ENCODE peak calls at places on chromosomes 4 and X, in ten cellular contexts. B is Peyer's patch; W is mesenchymal stem cell; Z is thoracic aorta; I is HCT116; L is PC-9; U is body of pancreas; S is CD4-positive, alpha-beta memory T cell; P is suprapubic skin; F is MM.1S. T is an unnamed sample. For H3K4me1, the result is how much of the 10 kb centered on the place peaks cover.

GRCh38 chrX:107825698-107826285 is at the start of gene MID2:
- DNase-seq in B (peak), W (peak), Z (no peak), I (peak), L (peak), U (peak), S (peak), P (peak), F (peak), T (peak)

GRCh38 chrX:41481264-41482109 is 34.3 kb downstream of the NYX start:
- DNase-seq in B (no peak), W (no peak), Z (no peak), I (peak), L (no peak), U (no peak), S (no peak), P (no peak), F (no peak), T (peak)

GRCh38 chr4:182969651-182970279 is 52.6 kb upstream of the DCTD start:
- DNase-seq in B (no peak), W (no peak), Z (no peak), I (no peak), L (no peak), U (peak), S (no peak), P (no peak), F (no peak), T (no peak)

GRCh38 chrX:110180928-110181310 is 137.0 kb downstream of the AMMECR1 start:
- DNase-seq in B (no peak), W (peak), Z (no peak), I (peak), L (peak), U (no peak), S (no peak), P (no peak), F (no peak), T (peak)

GRCh38 chr4:8710416-8710815 is 117.9 kb downstream of the CPZ start:
- DNase-seq in B (no peak), W (no peak), Z (no peak), I (no peak), L (no peak), U (no peak), S (no peak), P (peak), F (no peak), T (no peak)

GRCh38 chrX:72308566-72309296 is 3.0 kb upstream of the CITED1 start:
- DNase-seq in B (peak), W (peak), Z (no peak), I (peak), L (no peak), U (peak), S (no peak), P (no peak), F (peak), T (peak)

GRCh38 chrX:104187931-104188330 is 21.7 kb downstream of the FAM199X start:
- DNase-seq in B (no peak), W (no peak), Z (no peak), I (no peak), L (no peak), U (no peak), S (no peak), P (no peak), F (no peak), T (no peak)

GRCh38 chrX:80388206-80388605 is 32.0 kb upstream of the TENT5D start:
- DNase-seq in B (no peak), W (no peak), Z (no peak), I (no peak), L (no peak), U (no peak), S (no peak), P (no peak), F (no peak), T (no peak)

GRCh38 chr4:15168759-15169158 is 166.5 kb downstream of the CPEB2 start:
- DNase-seq in B (no peak), W (no peak), Z (no peak), I (no peak), L (no peak), U (no peak), S (no peak), P (no peak), F (no peak), T (no peak)

GRCh38 chr4:163110442-163110841 is 56.2 kb downstream of the NAF1 start:
- DNase-seq in B (no peak), W (no peak), Z (no peak), I (no peak), L (no peak), U (no peak), S (no peak), P (no peak), F (peak), T (no peak)

GRCh38 chr4:168710353-168710946 is 213.6 kb downstream of the PALLD start:
- DNase-seq in B (peak), W (peak), Z (no peak), I (peak), L (no peak), U (peak), S (no peak), P (no peak), F (peak), T (peak)

GRCh38 chr4:15149842-15150592 is 147.7 kb downstream of the CPEB2 start:
- DNase-seq in B (peak), W (peak), Z (peak), I (peak), L (peak), U (peak), S (no peak), P (peak), F (peak), T (peak)

GRCh38 chr4:170391066-170391754 is 301.5 kb upstream of the AADAT start:
- DNase-seq in B (no peak), W (peak), Z (no peak), I (no peak), L (no peak), U (no peak), S (no peak), P (no peak), F (no peak), T (peak)

GRCh38 chr4:15150636-15151432 is 148.6 kb downstream of the CPEB2 start:
- DNase-seq in B (no peak), W (no peak), Z (no peak), I (no peak), L (no peak), U (no peak), S (no peak), P (no peak), F (no peak), T (no peak)

GRCh38 chr4:108360857-108361820 is 192.4 kb upstream of the LEF1 start:
- DNase-seq in B (no peak), W (peak), Z (no peak), I (no peak), L (peak), U (no peak), S (no peak), P (no peak), F (no peak), T (peak)

GRCh38 chr4:147518846-147519767 is 38.2 kb downstream of the EDNRA start:
- DNase-seq in B (peak), W (peak), Z (no peak), I (peak), L (peak), U (peak), S (peak), P (no peak), F (peak), T (peak)

GRCh38 chrX:76183289-76184057 is 10.6 kb downstream of the PBDC1 start:
- DNase-seq in B (no peak), W (peak), Z (no peak), I (no peak), L (no peak), U (no peak), S (no peak), P (no peak), F (no peak), T (peak)

GRCh38 chr4:100034265-100034664 is 84.2 kb upstream of the H2AZ1 start:
- DNase-seq in B (no peak), W (no peak), Z (no peak), I (no peak), L (no peak), U (no peak), S (no peak), P (no peak), F (no peak), T (peak)

GRCh38 chr4:76197971-76198410 is 15.6 kb downstream of the SCARB2 start:
- DNase-seq in B (peak), W (no peak), Z (no peak), I (no peak), L (no peak), U (peak), S (no peak), P (no peak), F (peak), T (peak)

GRCh38 chrX:80335062-80335830 is 85.0 kb upstream of the TENT5D start:
- DNase-seq in B (peak), W (peak), Z (no peak), I (no peak), L (no peak), U (peak), S (no peak), P (no peak), F (no peak), T (no peak)

GRCh38 chr4:140099993-140100392 is 54.0 kb downstream of the MAML3 start:
- DNase-seq in B (peak), W (no peak), Z (no peak), I (no peak), L (no peak), U (peak), S (no peak), P (peak), F (no peak), T (no peak)

DNA sequence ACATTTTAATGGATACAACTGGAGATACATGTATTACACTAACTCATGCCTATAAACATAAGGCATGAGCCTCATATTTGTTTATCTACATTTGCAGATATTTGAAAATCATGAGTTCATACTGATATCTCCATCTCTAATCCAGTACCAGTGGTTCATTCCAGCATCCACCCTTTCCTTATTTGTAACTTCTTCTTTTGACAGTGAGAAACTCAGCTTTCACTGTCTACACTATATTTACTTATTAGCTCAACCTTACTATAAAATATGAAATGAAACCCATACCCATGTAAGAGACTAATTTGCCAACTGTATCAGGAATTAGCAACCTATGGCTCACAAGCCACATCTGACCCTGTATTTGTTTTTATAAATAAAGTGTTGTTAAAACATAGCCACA is 161.9 kb upstream of the GPRIN3 start:
- DNase-seq in B (no peak), W (no peak), Z (no peak), I (no peak), L (no peak), U (no peak), S (no peak), P (no peak), F (no peak), T (peak)
- H3K4me3 ChIP-seq in B (no peak), W (peak), Z (peak), I (no peak), L (no peak), U (no peak), S (peak), P (no peak), F (no peak), T (peak)

GRCh38 chr4:121690001-121690400 is 6.8 kb downstream of the ANXA5 start:
- DNase-seq in B (no peak), W (peak), Z (no peak), I (no peak), L (peak), U (no peak), S (no peak), P (no peak), F (no peak), T (peak)
- H3K4me1 ChIP-seq in B (under half), W (under half), Z (under half), I (under half), L (half or more), U (half or more), S (under half), P (half or more), F (under half), T (half or more)

DNA sequence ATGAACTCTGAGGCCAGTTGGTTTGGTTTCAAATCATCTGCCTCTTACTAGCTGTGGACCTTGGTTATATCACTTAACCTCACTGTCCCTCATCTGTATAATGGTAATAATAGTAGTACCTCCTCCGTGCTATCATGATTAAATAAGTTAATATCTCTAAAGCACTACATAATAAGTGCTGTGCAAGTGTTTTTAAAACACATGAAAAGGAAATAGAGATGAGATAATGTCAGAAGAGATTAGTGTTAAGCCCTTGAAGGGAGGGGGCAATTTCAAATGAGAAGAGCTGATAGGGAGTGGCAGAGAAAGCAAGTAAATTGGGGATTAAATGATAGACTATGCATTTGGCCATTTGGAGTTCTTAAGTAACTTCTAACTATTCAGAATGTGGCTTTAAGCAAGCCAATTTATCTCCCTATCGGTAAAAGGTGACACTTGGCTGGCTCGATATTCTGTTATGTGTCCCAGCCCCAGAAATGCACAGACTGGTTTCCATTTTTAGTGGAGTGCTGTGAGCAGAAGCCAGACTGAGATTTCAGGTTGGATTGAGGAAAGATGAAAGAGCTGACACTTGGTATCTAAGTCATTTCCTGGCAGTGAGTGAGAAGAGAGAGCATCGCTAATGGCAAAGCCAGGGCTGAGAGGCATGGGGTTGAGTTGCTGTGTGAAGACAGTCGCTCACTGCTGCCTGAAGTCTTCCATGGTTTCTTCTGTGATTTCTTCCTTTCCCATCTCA is 109.6 kb upstream of the LIMCH1 start:
- DNase-seq in B (no peak), W (no peak), Z (no peak), I (no peak), L (no peak), U (no peak), S (no peak), P (no peak), F (no peak), T (no peak)
- H3K4me3 ChIP-seq in B (no peak), W (no peak), Z (peak), I (no peak), L (no peak), U (no peak), S (no peak), P (no peak), F (no peak), T (no peak)

DNA sequence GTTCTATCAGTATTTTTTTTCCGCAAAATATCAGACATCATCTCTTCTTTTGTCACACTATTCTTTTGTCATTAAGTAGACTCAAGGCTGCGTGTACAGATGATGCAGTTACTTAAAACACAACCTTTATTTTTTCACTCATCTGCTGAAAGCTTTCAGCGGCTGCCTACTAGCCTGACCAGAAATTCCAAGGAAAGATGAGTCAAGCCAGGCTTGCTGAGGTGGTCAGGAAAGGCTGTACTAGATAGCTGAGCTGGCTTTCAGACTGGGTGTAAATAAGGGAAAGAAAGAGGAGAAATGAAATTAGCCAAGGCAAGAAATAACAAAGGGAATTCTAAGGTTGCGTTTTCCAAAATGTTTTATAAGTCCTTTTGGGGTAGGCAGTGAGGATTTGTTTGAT is 17.9 kb downstream of the STK26 start:
- DNase-seq in B (no peak), W (peak), Z (no peak), I (no peak), L (no peak), U (no peak), S (no peak), P (no peak), F (no peak), T (peak)
- H3K4me1 ChIP-seq in B (under half), W (under half), Z (under half), I (under half), L (under half), U (under half), S (under half), P (under half), F (under half), T (under half)

GRCh38 chr4:5710065-5710961 is 688 bp upstream of the EVC start:
- DNase-seq in B (no peak), W (peak), Z (no peak), I (no peak), L (no peak), U (no peak), S (no peak), P (no peak), F (peak), T (peak)
- H3K4me3 ChIP-seq in B (peak), W (peak), Z (peak), I (no peak), L (peak), U (peak), S (no peak), P (peak), F (peak), T (peak)

GRCh38 chr4:55033296-55033695 is 92.1 kb downstream of the KDR start:
- DNase-seq in B (no peak), W (no peak), Z (no peak), I (no peak), L (peak), U (no peak), S (no peak), P (no peak), F (no peak), T (peak)

GRCh38 chr4:55038176-55038890 is 87.1 kb downstream of the KDR start:
- DNase-seq in B (no peak), W (peak), Z (peak), I (no peak), L (no peak), U (peak), S (no peak), P (no peak), F (no peak), T (peak)

GRCh38 chr4:55036405-55036804 is 89.0 kb downstream of the KDR start:
- DNase-seq in B (no peak), W (no peak), Z (no peak), I (no peak), L (no peak), U (no peak), S (no peak), P (no peak), F (no peak), T (no peak)

GRCh38 chr4:55037728-55038127 is 87.7 kb downstream of the KDR start:
- DNase-seq in B (no peak), W (no peak), Z (no peak), I (no peak), L (no peak), U (no peak), S (no peak), P (no peak), F (no peak), T (no peak)

DNA sequence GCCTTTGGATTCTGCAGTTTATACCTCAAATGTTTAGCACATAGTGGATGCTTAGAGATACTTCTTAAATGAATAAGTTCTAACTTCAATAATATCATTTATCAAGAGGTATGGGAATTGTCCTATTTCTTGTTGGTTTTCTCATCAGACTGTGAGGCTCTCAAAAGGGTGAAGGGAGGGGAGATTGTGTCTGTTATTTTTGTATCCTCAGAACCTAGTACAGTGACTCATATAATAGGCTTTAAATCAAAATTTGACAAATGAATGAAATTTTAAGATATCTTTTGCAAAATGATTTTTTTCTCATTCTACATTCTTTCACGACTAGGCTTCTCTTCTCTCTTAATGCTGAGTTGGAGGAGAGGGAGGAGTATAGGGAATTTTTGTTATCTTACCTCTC is 89.5 kb downstream of the KDR start:
- DNase-seq in B (no peak), W (no peak), Z (no peak), I (no peak), L (no peak), U (no peak), S (no peak), P (no peak), F (no peak), T (no peak)
- H3K4me1 ChIP-seq in B (under half), W (under half), Z (under half), I (under half), L (under half), U (under half), S (under half), P (half or more), F (under half), T (under half)

DNA sequence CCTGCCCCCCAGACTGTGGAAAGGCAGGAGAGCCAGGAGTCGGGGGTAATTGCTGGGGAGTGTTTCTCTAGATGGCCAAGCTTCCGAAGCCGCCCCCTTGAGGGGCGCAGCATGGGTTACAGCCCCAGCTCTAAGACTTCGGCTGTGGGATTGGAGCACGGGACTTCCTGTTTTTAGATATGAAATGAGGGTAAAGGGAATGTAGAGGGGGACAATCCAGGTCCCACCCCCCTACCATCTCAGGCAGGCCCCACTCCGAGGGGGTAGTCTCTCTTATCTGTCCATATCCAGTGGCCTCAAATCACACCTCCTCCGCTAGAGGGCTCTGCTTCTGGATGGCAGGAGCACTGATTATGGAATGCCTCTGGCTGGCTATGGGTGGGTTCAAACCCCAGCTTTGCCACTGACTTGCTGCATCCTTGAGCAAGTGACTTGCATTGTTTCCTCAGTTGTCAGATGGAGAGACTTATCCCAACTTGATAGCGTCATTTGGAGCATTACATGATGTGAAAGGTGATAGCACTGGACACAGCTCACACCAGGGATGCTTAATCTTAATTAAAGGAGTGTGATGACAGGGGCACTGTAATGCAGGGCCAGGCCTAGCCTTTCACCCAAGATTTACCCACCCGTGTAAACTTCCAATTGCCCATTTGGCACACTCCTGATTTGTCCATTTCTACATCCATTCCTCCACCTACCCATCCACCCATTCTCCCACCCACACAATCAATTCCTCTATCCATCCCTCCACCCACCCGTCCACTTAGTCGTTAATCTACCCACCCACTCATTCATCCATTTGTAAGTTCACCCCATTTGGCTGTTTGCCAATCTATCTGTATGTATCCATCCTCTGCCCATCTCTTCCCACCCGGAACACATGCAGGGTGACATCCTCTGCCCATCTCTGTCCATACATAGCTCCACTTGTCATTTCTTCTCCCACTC is 845 bp upstream of the KCND1 start:
- DNase-seq in B (peak), W (peak), Z (no peak), I (peak), L (no peak), U (peak), S (no peak), P (no peak), F (peak), T (peak)
- H3K4me3 ChIP-seq in B (peak), W (peak), Z (peak), I (no peak), L (no peak), U (no peak), S (no peak), P (peak), F (no peak), T (peak)